ENCODE peak calls at places on chromosomes 4 and X, in nine cellular contexts. P is HEK293T; O is left ventricle myocardium inferior; F is activated CD8-positive, alpha-beta T cell treated with anti-CD3 and anti-CD28 coated beads, Interleukin-2, amount 10 ng/mL, durations not matched to agents 7 days and 5 days; Z is NCI-H1694 treated with DMSO at 0.1 percent for 48 hours; B is activated CD4-positive, alpha-beta T cell treated with anti-CD3 and anti-CD28 coated beads, Interleukin-2, amount 50 U/mL, for 48 hours; R is naive thymus-derived CD4-positive, alpha-beta T cell; D is foreskin keratinocyte; W is brain pericyte. I is an unnamed sample.

GRCh38 chrX:149510386-149510785 is 5.3 kb upstream of the IDS start:
- DNase-seq in P (no peak), O (no peak), F (no peak), Z (no peak), B (no peak), R (no peak), D (no peak), W (no peak), I (no peak)

GRCh38 chr4:140249351-140249750 is 95.4 kb upstream of the MAML3 start:
- DNase-seq in P (no peak), O (no peak), F (no peak), Z (no peak), B (no peak), R (no peak), D (no peak), W (no peak), I (no peak)

GRCh38 chr4:156790866-156791265 is 180.7 kb downstream of the PDGFC start:
- DNase-seq in P (no peak), O (no peak), F (no peak), Z (no peak), B (no peak), R (no peak), D (no peak), W (no peak), I (peak)

GRCh38 chr4:26362745-26363439 is 42.1 kb downstream of the RBPJ start:
- DNase-seq in P (no peak), O (no peak), F (peak), Z (no peak), B (no peak), R (no peak), D (no peak), W (no peak), I (no peak)

GRCh38 chrX:15483897-15484296 is 9.2 kb downstream of the PIR start:
- DNase-seq in P (no peak), O (no peak), F (no peak), Z (no peak), B (no peak), R (no peak), D (no peak), W (no peak), I (no peak)

GRCh38 chrX:132480581-132481203 is 8.1 kb downstream of the MBNL3 start:
- DNase-seq in P (no peak), O (no peak), F (peak), Z (no peak), B (no peak), R (no peak), D (no peak), W (no peak), I (peak)

GRCh38 chr4:185656467-185656890 is 121.2 kb upstream of the PDLIM3 start:
- DNase-seq in P (no peak), O (peak), F (no peak), Z (no peak), B (no peak), R (no peak), D (no peak), W (peak), I (peak)

GRCh38 chr4:96524311-96524875 is 684.5 kb downstream of the PDHA2 start:
- DNase-seq in P (no peak), O (no peak), F (no peak), Z (no peak), B (no peak), R (no peak), D (no peak), W (no peak), I (no peak)

GRCh38 chr4:184731056-184731455 is 2.8 kb downstream of the CENPU start:
- DNase-seq in P (no peak), O (no peak), F (no peak), Z (no peak), B (no peak), R (no peak), D (no peak), W (no peak), I (no peak)